ENCODE peak calls at places on chromosomes 4 and X, in nine cellular contexts. A, N, O, P, W, S, U, Q and R are unnamed samples.

GRCh38 chr4:190121759-190122158 is 51.8 kb upstream of the DUX4 start:
- DNase-seq in A (no peak), N (no peak), O (no peak), P (no peak), W (no peak), S (peak), U (no peak), Q (no peak), R (no peak)

GRCh38 chrX:38375888-38376287 is 23.5 kb downstream of the OTC start:
- DNase-seq in A (peak), N (peak), O (no peak), P (no peak), W (no peak), S (peak), U (no peak), Q (no peak), R (peak)

GRCh38 chr4:683982-684571 is 4.9 kb downstream of the SLC49A3 start:
- DNase-seq in A (peak), N (peak), O (no peak), P (no peak), W (peak), S (peak), U (peak), Q (peak), R (peak)

GRCh38 chr4:92186239-92186638 is 117.5 kb upstream of the GRID2 start:
- DNase-seq in A (no peak), N (no peak), O (no peak), P (no peak), W (no peak), S (no peak), U (no peak), Q (no peak), R (no peak)

GRCh38 chr4:3766791-3767561 is 791 bp downstream of the ADRA2C start:
- DNase-seq in A (peak), N (peak), O (no peak), P (no peak), W (no peak), S (peak), U (peak), Q (no peak), R (no peak)

GRCh38 chr4:186726440-186727148 is 2.9 kb upstream of the FAT1 start:
- DNase-seq in A (peak), N (peak), O (no peak), P (peak), W (peak), S (peak), U (peak), Q (peak), R (peak)

GRCh38 chr4:37745946-37746345 is 59.8 kb upstream of the RELL1 start:
- DNase-seq in A (no peak), N (no peak), O (no peak), P (no peak), W (no peak), S (no peak), U (no peak), Q (no peak), R (no peak)

GRCh38 chr4:84394386-84394785 is 104.7 kb downstream of the NKX6-1 start:
- DNase-seq in A (no peak), N (no peak), O (no peak), P (no peak), W (no peak), S (no peak), U (no peak), Q (no peak), R (no peak)

GRCh38 chr4:150297861-150298474 is 219.7 kb downstream of the DCLK2 start:
- DNase-seq in A (peak), N (peak), O (no peak), P (peak), W (peak), S (peak), U (peak), Q (peak), R (peak)

GRCh38 chr4:48909697-48910096 is 3.1 kb upstream of the OCIAD2 start:
- DNase-seq in A (peak), N (no peak), O (peak), P (peak), W (no peak), S (no peak), U (no peak), Q (no peak), R (peak)

GRCh38 chrX:81957318-81957717 is 755.4 kb downstream of the SH3BGRL start:
- DNase-seq in A (peak), N (no peak), O (no peak), P (no peak), W (no peak), S (no peak), U (no peak), Q (no peak), R (no peak)

GRCh38 chrX:77749695-77750094 is 36.3 kb downstream of the ATRX start:
- DNase-seq in A (peak), N (no peak), O (no peak), P (no peak), W (no peak), S (no peak), U (no peak), Q (no peak), R (no peak)

GRCh38 chrX:15269618-15270521 is at the start of gene ASB9:
- DNase-seq in A (peak), N (no peak), O (peak), P (no peak), W (peak), S (no peak), U (peak), Q (no peak), R (peak)

GRCh38 chrX:38770152-38770551 is 31.1 kb upstream of the MID1IP1 start:
- DNase-seq in A (no peak), N (no peak), O (no peak), P (no peak), W (no peak), S (no peak), U (no peak), Q (no peak), R (no peak)

GRCh38 chr4:7147661-7148310 is 44.6 kb upstream of the SORCS2 start:
- DNase-seq in A (no peak), N (no peak), O (no peak), P (no peak), W (no peak), S (no peak), U (peak), Q (no peak), R (no peak)

GRCh38 chr4:82984459-82984858 is 26.2 kb downstream of the LIN54 start:
- DNase-seq in A (peak), N (no peak), O (peak), P (no peak), W (no peak), S (no peak), U (no peak), Q (no peak), R (no peak)

GRCh38 chrX:155966876-155967275 is 30.6 kb upstream of the IL9R start:
- DNase-seq in A (peak), N (peak), O (no peak), P (no peak), W (no peak), S (peak), U (peak), Q (no peak), R (no peak)

GRCh38 chrX:31228909-31229308 is 157.1 kb upstream of the FTHL17 start:
- DNase-seq in A (peak), N (no peak), O (no peak), P (no peak), W (no peak), S (no peak), U (no peak), Q (no peak), R (no peak)

GRCh38 chr4:100938698-100939097 is 408.6 kb downstream of the PPP3CA start:
- DNase-seq in A (no peak), N (no peak), O (no peak), P (no peak), W (no peak), S (no peak), U (no peak), Q (no peak), R (no peak)

GRCh38 chr4:100933628-100934027 is 413.7 kb downstream of the PPP3CA start:
- DNase-seq in A (peak), N (no peak), O (no peak), P (no peak), W (no peak), S (no peak), U (no peak), Q (no peak), R (peak)

GRCh38 chr4:100935090-100935489 is 412.2 kb downstream of the PPP3CA start:
- DNase-seq in A (peak), N (no peak), O (no peak), P (no peak), W (no peak), S (no peak), U (no peak), Q (no peak), R (no peak)

DNA sequence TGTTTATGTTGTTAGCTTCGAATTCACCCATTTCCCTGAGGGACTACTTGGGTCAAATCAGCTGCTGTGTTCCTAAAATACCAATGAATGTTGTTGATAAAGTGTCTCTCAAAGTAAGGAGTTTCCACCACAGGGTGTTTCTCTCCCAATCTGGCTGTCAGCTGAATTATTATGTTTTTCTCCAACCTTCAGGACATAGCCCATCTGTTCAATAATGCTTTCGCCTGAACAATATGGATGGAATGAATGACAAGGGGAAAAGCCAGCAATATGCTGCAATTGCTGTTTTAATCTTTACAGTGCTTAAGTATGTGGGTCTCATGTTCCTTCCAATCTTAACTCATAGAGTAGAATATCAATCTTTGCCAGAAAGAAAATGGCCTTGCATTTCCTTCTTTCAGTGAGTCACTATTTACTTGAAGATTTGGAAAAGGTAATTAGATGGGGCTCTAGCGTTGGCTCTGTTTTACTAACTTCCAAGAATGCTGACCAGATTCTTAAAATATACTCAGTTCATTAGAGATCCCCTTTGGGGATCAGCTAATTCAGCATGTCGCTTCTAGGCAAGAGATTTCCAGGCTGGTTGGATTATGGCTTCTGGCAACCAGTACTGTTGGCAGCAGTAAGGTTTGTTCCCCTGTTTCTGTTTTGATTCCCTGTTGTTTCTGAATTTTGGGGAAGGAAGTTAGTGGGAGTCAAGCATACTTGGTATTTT is 410.5 kb downstream of the PPP3CA start:
- DNase-seq in A (no peak), N (no peak), O (no peak), P (no peak), W (no peak), S (no peak), U (no peak), Q (no peak), R (no peak)
- TF ChIP-seq CTCF in A (no peak), N (no peak), O (no peak), P (no peak), W (no peak), S (no peak), U (no peak), Q (no peak), R (no peak)

DNA sequence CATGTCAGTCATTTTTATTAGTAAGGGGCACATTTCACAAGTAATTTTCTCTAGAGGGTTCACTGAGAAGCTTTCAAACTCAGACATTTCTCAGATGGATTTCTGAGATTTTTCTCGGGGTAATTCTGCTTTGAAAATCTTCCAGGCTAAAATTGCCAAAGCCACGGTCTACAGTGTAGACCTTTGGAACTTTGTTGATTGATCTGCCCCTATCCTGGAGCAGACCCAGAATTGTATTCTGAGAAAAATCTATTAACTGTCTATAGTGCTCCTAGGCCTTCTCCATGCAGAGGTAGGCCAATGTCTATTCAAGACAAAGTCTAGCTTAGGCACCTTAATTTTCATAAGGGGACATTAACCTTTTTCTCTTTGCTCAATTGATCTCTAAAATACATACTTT is 73.6 kb upstream of the NFKB1 start:
- DNase-seq in A (no peak), N (no peak), O (no peak), P (no peak), W (no peak), S (no peak), U (no peak), Q (no peak), R (no peak)
- TF ChIP-seq CTCF in A (no peak), N (no peak), O (no peak), P (no peak), W (no peak), S (no peak), U (no peak), Q (no peak), R (no peak)

GRCh38 chr4:107153228-107153627 is 117.1 kb upstream of the DKK2 start:
- DNase-seq in A (peak), N (no peak), O (no peak), P (no peak), W (no peak), S (peak), U (peak), Q (no peak), R (peak)
- TF ChIP-seq CTCF in A (peak), N (peak), O (peak), P (peak), W (no peak), S (peak), U (no peak), Q (no peak), R (peak)

GRCh38 chr4:44578954-44579353 is 72.5 kb downstream of the YIPF7 start:
- DNase-seq in A (no peak), N (no peak), O (no peak), P (no peak), W (no peak), S (no peak), U (no peak), Q (no peak), R (no peak)

GRCh38 chr4:44580231-44580630 is 71.2 kb downstream of the YIPF7 start:
- DNase-seq in A (no peak), N (no peak), O (no peak), P (no peak), W (no peak), S (no peak), U (no peak), Q (no peak), R (no peak)

DNA sequence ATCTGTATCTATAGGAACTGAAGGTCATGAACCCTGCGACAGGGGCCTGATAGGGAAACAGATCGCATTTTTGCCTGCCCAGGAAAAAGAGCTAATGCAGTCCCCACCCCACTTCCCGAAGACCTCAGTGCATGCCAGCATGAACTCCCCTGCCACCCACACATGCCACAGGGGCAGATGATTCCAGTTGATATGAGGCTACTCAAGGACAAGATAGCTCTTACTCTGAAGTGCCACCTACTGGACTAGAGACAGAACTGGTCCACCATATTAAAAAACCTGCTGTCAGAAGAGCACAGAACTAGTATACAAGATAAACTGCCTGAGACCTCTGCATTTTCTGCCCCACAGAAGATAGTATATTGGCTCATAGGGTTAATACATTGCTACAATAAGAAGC is 68.0 kb downstream of the YIPF7 start:
- DNase-seq in A (no peak), N (no peak), O (no peak), P (no peak), W (no peak), S (peak), U (peak), Q (no peak), R (no peak)
- TF ChIP-seq CTCF in A (no peak), N (peak), O (peak), P (no peak), W (no peak), S (peak), U (no peak), Q (no peak), R (no peak)

GRCh38 chr4:1788254-1788973 is 4.7 kb upstream of the FGFR3 start:
- DNase-seq in A (no peak), N (no peak), O (no peak), P (no peak), W (no peak), S (no peak), U (no peak), Q (no peak), R (no peak)
- TF ChIP-seq CTCF in A (no peak), N (no peak), O (no peak), P (no peak), W (no peak), S (no peak), U (no peak), Q (no peak), R (no peak)